ENCODE peak calls at places on chromosome 11, in six cellular contexts. O is NCI-H1092 treated with DMSO at 0.1 percent for 48 hours; P is AG20443; R is fibroblast of lung; K is activated CD4-positive, alpha-beta memory T cell treated with anti-CD3 and anti-CD28 coated beads, Interleukin-2, amount 10 ng/mL, durations not matched to agents 7 days and 5 days; Z is LHCN-M2. E is an unnamed sample.

GRCh38 chr11:87141322-87141721 is 103.6 kb downstream of the TMEM135 start:
- DNase-seq in O (no peak), P (no peak), R (no peak), K (no peak), Z (no peak), E (no peak)

GRCh38 chr11:69204246-69205124 is 48.8 kb downstream of the SMIM38 start:
- DNase-seq in O (no peak), P (no peak), R (no peak), K (no peak), Z (no peak), E (no peak)

GRCh38 chr11:100328626-100329340 is 358.3 kb upstream of the ARHGAP42 start:
- DNase-seq in O (no peak), P (no peak), R (peak), K (no peak), Z (peak), E (no peak)

GRCh38 chr11:78714539-78714938 is 139.9 kb upstream of the NARS2 start:
- DNase-seq in O (no peak), P (no peak), R (no peak), K (no peak), Z (no peak), E (no peak)

GRCh38 chr11:60798631-60799030 is 13.5 kb downstream of the MS4A10 start:
- DNase-seq in O (no peak), P (no peak), R (no peak), K (no peak), Z (no peak), E (no peak)

GRCh38 chr11:74147199-74147929 is 23.4 kb downstream of the C2CD3 start:
- DNase-seq in O (no peak), P (no peak), R (peak), K (no peak), Z (peak), E (peak)

GRCh38 chr11:69373251-69373635 is 79.3 kb downstream of the MYEOV start:
- DNase-seq in O (no peak), P (no peak), R (no peak), K (no peak), Z (no peak), E (no peak)

GRCh38 chr11:109914809-109915653 is 178.2 kb upstream of the ZC3H12C start:
- DNase-seq in O (no peak), P (peak), R (peak), K (no peak), Z (peak), E (peak)

GRCh38 chr11:44051171-44051570 is 3.4 kb downstream of the ACCSL start:
- DNase-seq in O (no peak), P (no peak), R (no peak), K (no peak), Z (no peak), E (no peak)

GRCh38 chr11:46682773-46683752 is 17.4 kb downstream of the ARHGAP1 start:
- DNase-seq in O (no peak), P (no peak), R (peak), K (no peak), Z (no peak), E (no peak)

GRCh38 chr11:117345039-117345438 is 17.4 kb downstream of the CEP164 start:
- DNase-seq in O (no peak), P (peak), R (peak), K (no peak), Z (peak), E (peak)

GRCh38 chr11:67279589-67280340 is 9.3 kb upstream of the ANKRD13D start:
- DNase-seq in O (no peak), P (no peak), R (no peak), K (no peak), Z (no peak), E (no peak)